ENCODE peak calls at places on chromosomes 5 and 9, in six cellular contexts. K, B, X, J, Z and P are unnamed samples.

GRCh38 chr5:10689391-10690081 is 71.5 kb downstream of the DAP start:
- DNase-seq in B (no peak), X (no peak), Z (no peak), J (peak), K (no peak), P (peak)

GRCh38 chr5:112529525-112529924 is 110.4 kb upstream of the EPB41L4A start:
- DNase-seq in K (no peak), Z (no peak), X (peak), B (no peak), J (no peak), P (no peak)

GRCh38 chr5:171310816-171311697 is 2.0 kb downstream of the TLX3 start:
- DNase-seq in K (no peak), B (no peak), X (no peak), J (peak), Z (no peak), P (no peak)

GRCh38 chr9:16335788-16336580 is 534.5 kb downstream of the BNC2 start:
- DNase-seq in X (no peak), K (no peak), Z (no peak), J (no peak), B (no peak), P (peak)

GRCh38 chr9:107397076-107398049 is 92.2 kb downstream of the KLF4 start:
- DNase-seq in B (no peak), K (no peak), X (no peak), Z (no peak), J (no peak), P (no peak)

GRCh38 chr9:69674112-69674511 is 1.9 kb upstream of the APBA1 start:
- DNase-seq in J (no peak), Z (no peak), B (no peak), K (no peak), X (no peak), P (no peak)

GRCh38 chr5:149549461-149550266 is 1.6 kb downstream of the CSNK1A1 start:
- DNase-seq in B (peak), J (peak), Z (peak), X (peak), K (no peak), P (no peak)

GRCh38 chr9:84076359-84076758 is 95.8 kb downstream of the RMI1 start:
- DNase-seq in X (no peak), J (no peak), B (no peak), K (no peak), Z (no peak), P (no peak)

GRCh38 chr5:122704247-122705036 is 70.4 kb upstream of the SNX2 start:
- DNase-seq in J (peak), K (no peak), Z (peak), X (peak), B (no peak), P (peak)

GRCh38 chr5:55636711-55637110 is 75.4 kb downstream of the SLC38A9 start:
- DNase-seq in B (no peak), J (no peak), K (no peak), Z (peak), X (no peak), P (no peak)

GRCh38 chr5:59007460-59008063 is 424.7 kb downstream of the RAB3C start:
- DNase-seq in X (peak), B (no peak), Z (peak), J (peak), K (no peak), P (no peak)

GRCh38 chr5:119273391-119273839 is 82.4 kb upstream of the TNFAIP8 start:
- DNase-seq in B (no peak), J (peak), X (no peak), Z (no peak), K (no peak), P (no peak)

GRCh38 chr9:114405294-114406034 is 17.7 kb upstream of the AKNA start:
- DNase-seq in X (peak), Z (peak), K (peak), J (peak), B (peak), P (peak)

GRCh38 chr5:9715891-9716335 is 85.8 kb upstream of the TAS2R1 start:
- DNase-seq in X (no peak), K (no peak), Z (no peak), J (no peak), B (no peak), P (no peak)

GRCh38 chr5:99037668-99038067 is 108.9 kb upstream of the CHD1 start:
- DNase-seq in Z (no peak), J (no peak), B (no peak), X (no peak), K (no peak), P (no peak)

GRCh38 chr5:4640793-4641192 is 499.3 kb upstream of the ADAMTS16 start:
- DNase-seq in K (no peak), Z (peak), J (peak), X (no peak), B (no peak), P (peak)

GRCh38 chr9:112925058-112925641 is 34.5 kb upstream of the SLC46A2 start:
- DNase-seq in X (peak), J (peak), K (no peak), Z (peak), B (peak), P (peak)

GRCh38 chr5:63022403-63022802 is 443.8 kb downstream of the LRRC70 start:
- DNase-seq in K (no peak), J (no peak), Z (no peak), B (no peak), X (no peak), P (no peak)

GRCh38 chr5:40385544-40385943 is 294.2 kb upstream of the PTGER4 start:
- DNase-seq in X (no peak), K (no peak), Z (no peak), J (no peak), B (no peak), P (no peak)

GRCh38 chr9:91055845-91056244 is 254.2 kb downstream of the SYK start:
- DNase-seq in Z (no peak), B (no peak), K (no peak), X (no peak), J (no peak), P (no peak)

GRCh38 chr5:139272471-139273321 is 20.8 kb upstream of the MATR3 start:
- DNase-seq in J (peak), K (no peak), X (no peak), B (no peak), Z (no peak), P (peak)

GRCh38 chr5:113232246-113232645 is 202.5 kb downstream of the TSSK1B start:
- DNase-seq in B (no peak), Z (no peak), K (no peak), J (no peak), X (no peak), P (no peak)

GRCh38 chr5:54401515-54401914 is 54.0 kb upstream of the HSPB3 start:
- DNase-seq in X (peak), K (no peak), B (no peak), J (no peak), Z (peak), P (no peak)

GRCh38 chr9:135945969-135946368 is 15.2 kb downstream of the UBAC1 start:
- DNase-seq in B (no peak), X (no peak), J (no peak), Z (no peak), K (no peak), P (no peak)

GRCh38 chr9:3980212-3980611 is 319.7 kb downstream of the GLIS3 start:
- DNase-seq in X (no peak), Z (no peak), B (no peak), K (no peak), J (no peak), P (no peak)

GRCh38 chr5:147858520-147858919 is 20.0 kb upstream of the SCGB3A2 start:
- DNase-seq in J (no peak), K (no peak), X (no peak), B (no peak), Z (no peak), P (no peak)

GRCh38 chr5:80481019-80481893 is 6.6 kb upstream of the FAM151B start:
- DNase-seq in K (no peak), B (peak), X (peak), J (peak), Z (peak), P (peak)

GRCh38 chr5:59586811-59587340 is 306.6 kb downstream of the PDE4D start:
- DNase-seq in X (peak), B (no peak), Z (no peak), J (no peak), K (no peak), P (no peak)

GRCh38 chr5:125708583-125708982 is 714.6 kb upstream of the GRAMD2B start:
- DNase-seq in J (no peak), K (no peak), B (no peak), X (no peak), Z (no peak), P (no peak)

GRCh38 chr9:107389617-107390071 is 99.9 kb downstream of the KLF4 start:
- DNase-seq in X (no peak), B (no peak), J (no peak), Z (no peak), K (no peak), P (no peak)